ENCODE peak calls at places on chromosomes 5 and 9, in four cellular contexts. One of them, this sample, is unnamed.

GRCh38 chr5:100676807-100677631 is 141.8 kb downstream of the FAM174A start:
- DNase-seq in NCI-H226: peak
- DNase-seq in putamen: no peak
- DNase-seq in activated naive CD4-positive, alpha-beta T cell treated with Interleukin-2 at 50 U/mL for 16 hours: no peak
- DNase-seq in this sample: no peak

GRCh38 chr9:121222524-121223171 is 21.0 kb upstream of the RAB14 start:
- DNase-seq in NCI-H226: peak
- DNase-seq in putamen: peak
- DNase-seq in activated naive CD4-positive, alpha-beta T cell treated with Interleukin-2 at 50 U/mL for 16 hours: no peak
- DNase-seq in this sample: peak

GRCh38 chr9:94301577-94301976 is 26.9 kb downstream of the NUTM2F start:
- DNase-seq in NCI-H226: no peak
- DNase-seq in putamen: no peak
- DNase-seq in activated naive CD4-positive, alpha-beta T cell treated with Interleukin-2 at 50 U/mL for 16 hours: no peak
- DNase-seq in this sample: no peak

GRCh38 chr5:74643160-74643562 is 2.6 kb upstream of the ENC1 start:
- DNase-seq in NCI-H226: peak
- DNase-seq in putamen: no peak
- DNase-seq in activated naive CD4-positive, alpha-beta T cell treated with Interleukin-2 at 50 U/mL for 16 hours: no peak
- DNase-seq in this sample: no peak

GRCh38 chr5:157516016-157516415 is 56.0 kb downstream of the NIPAL4 start:
- DNase-seq in NCI-H226: peak
- DNase-seq in putamen: no peak
- DNase-seq in activated naive CD4-positive, alpha-beta T cell treated with Interleukin-2 at 50 U/mL for 16 hours: peak
- DNase-seq in this sample: no peak

GRCh38 chr9:95815153-95815552 is 60.3 kb upstream of the ERCC6L2 start:
- DNase-seq in NCI-H226: peak
- DNase-seq in putamen: no peak
- DNase-seq in activated naive CD4-positive, alpha-beta T cell treated with Interleukin-2 at 50 U/mL for 16 hours: no peak
- DNase-seq in this sample: no peak

GRCh38 chr5:105794578-105794977 is 1876.2 kb downstream of the EFNA5 start:
- DNase-seq in NCI-H226: no peak
- DNase-seq in putamen: no peak
- DNase-seq in activated naive CD4-positive, alpha-beta T cell treated with Interleukin-2 at 50 U/mL for 16 hours: no peak
- DNase-seq in this sample: no peak

GRCh38 chr9:113509463-113509862 is 45.9 kb downstream of the RGS3 start:
- DNase-seq in NCI-H226: no peak
- DNase-seq in putamen: no peak
- DNase-seq in activated naive CD4-positive, alpha-beta T cell treated with Interleukin-2 at 50 U/mL for 16 hours: no peak
- DNase-seq in this sample: no peak

This sample was measured in globus pallidus.